ENCODE peak calls at places on chromosomes 6 and 20, in seven cellular contexts. K is lung; R is glutamatergic neuron; X is body of pancreas; D is choroid plexus epithelial cell; I is NCI-H1105; W is activated T-helper 1 cell treated with anti-CD3 and anti-CD28 coated beads, Interleukin-2, amount 50 U/mL, for 16 hours. L is an unnamed sample.

GRCh38 chr20:41004561-41005360 is 23.9 kb upstream of the TOP1 start:
- DNase-seq in D (peak; percentile 28), K (no peak), I (no peak), W (no peak), R (no peak), X (no peak), L (no peak)

GRCh38 chr6:169342655-169343054 is 89.0 kb upstream of the THBS2 start:
- DNase-seq in R (no peak), K (no peak), W (no peak), X (no peak), D (no peak), I (no peak), L (no peak)

GRCh38 chr6:136526196-136526930 is 23.9 kb downstream of the MAP7 start:
- DNase-seq in W (no peak), X (peak; percentile 17), R (peak; percentile 75), K (peak; percentile 47), D (peak; percentile 87), I (no peak), L (peak; percentile 60)

GRCh38 chr20:821083-822065 is 12.1 kb upstream of the FAM110A start:
- DNase-seq in K (no peak), X (no peak), D (no peak), W (no peak), R (no peak), I (no peak), L (no peak)

GRCh38 chr20:18729426-18729825 is 84.2 kb upstream of the SCP2D1 start:
- DNase-seq in R (no peak), X (no peak), I (no peak), D (no peak), K (no peak), W (no peak), L (no peak)

GRCh38 chr20:9609892-9610502 is 95.6 kb downstream of the LAMP5 start:
- DNase-seq in I (peak; percentile 68), K (peak; percentile 69), R (peak; percentile 58), D (peak; percentile 82), X (peak; percentile 72), W (no peak), L (peak; percentile 42)

GRCh38 chr20:63000958-63001357 is 5.8 kb downstream of the BHLHE23 start:
- DNase-seq in R (no peak), K (no peak), D (no peak), X (no peak), W (no peak), I (no peak), L (no peak)

GRCh38 chr20:768426-768978 is at the start of gene SLC52A3:
- DNase-seq in R (peak; percentile 38), W (no peak), I (no peak), X (peak; percentile 61), K (peak; percentile 71), D (no peak), L (no peak)

GRCh38 chr6:68054776-68055175 is 580.3 kb upstream of the ADGRB3 start:
- DNase-seq in I (no peak), X (no peak), R (no peak), K (no peak), D (peak; percentile 42), W (no peak), L (no peak)

GRCh38 chr6:161394437-161394836 is 120.6 kb upstream of the AGPAT4 start:
- DNase-seq in I (no peak), X (no peak), W (no peak), K (no peak), D (no peak), R (no peak), L (no peak)

GRCh38 chr6:73521351-73522254 is 771 bp upstream of the EEF1A1 start:
- DNase-seq in I (peak; percentile 76), W (peak; percentile 40), X (no peak), K (no peak), R (peak; percentile 87), D (peak; percentile 89), L (peak; percentile 48)

GRCh38 chr6:2763876-2764540 is 1.2 kb upstream of the WRNIP1 start:
- DNase-seq in W (no peak), D (no peak), R (no peak), I (no peak), K (no peak), X (no peak), L (no peak)

GRCh38 chr6:4351857-4352669 is 216.7 kb upstream of the ECI2 start:
- DNase-seq in I (no peak), R (no peak), D (peak; percentile 91), K (peak; percentile 50), X (peak; percentile 30), W (no peak), L (no peak)

GRCh38 chr6:3334579-3334978 is 75.8 kb downstream of the PSMG4 start:
- DNase-seq in W (no peak), I (peak; percentile 64), R (no peak), X (peak; percentile 95), K (no peak), D (no peak), L (no peak)

GRCh38 chr20:43968341-43968740 is 53.7 kb downstream of the TOX2 start:
- DNase-seq in W (no peak), D (no peak), I (no peak), X (no peak), K (no peak), R (no peak), L (no peak)

GRCh38 chr6:149922642-149923326 is at the start of gene RAET1G:
- DNase-seq in I (peak; percentile 73), R (peak; percentile 76), X (peak; percentile 82), W (peak; percentile 56), D (peak; percentile 97), K (peak; percentile 92), L (no peak)

GRCh38 chr6:137928286-137928685 is 61.2 kb downstream of the TNFAIP3 start:
- DNase-seq in I (no peak), X (no peak), D (no peak), W (no peak), R (no peak), K (no peak), L (no peak)

GRCh38 chr20:62617711-62618483 is 24.4 kb upstream of the SLCO4A1 start:
- DNase-seq in W (no peak), R (no peak), D (no peak), I (no peak), K (peak; percentile 59), X (no peak), L (no peak)

GRCh38 chr6:147881432-147881831 is 372.9 kb downstream of the SAMD5 start:
- DNase-seq in D (no peak), K (no peak), I (no peak), W (no peak), R (no peak), X (no peak), L (no peak)

GRCh38 chr6:11711644-11711993 is 67.0 kb downstream of the ADTRP start:
- DNase-seq in W (no peak), I (no peak), X (no peak), D (no peak), K (no peak), R (no peak), L (no peak)

GRCh38 chr6:69732045-69732444 is 64.8 kb downstream of the LMBRD1 start:
- DNase-seq in I (no peak), K (no peak), W (no peak), X (no peak), D (peak; percentile 11), R (no peak), L (no peak)

GRCh38 chr20:16256981-16257380 is 316.3 kb downstream of the KIF16B start:
- DNase-seq in D (no peak), K (no peak), R (no peak), I (no peak), W (no peak), X (no peak), L (peak; percentile 52)

GRCh38 chr6:155272353-155273222 is 8.8 kb downstream of the CLDN20 start:
- DNase-seq in K (no peak), D (peak; percentile 40), I (no peak), R (no peak), W (no peak), X (no peak), L (no peak)

GRCh38 chr6:84897874-84898635 is 133.7 kb upstream of the TBX18 start:
- DNase-seq in D (peak; percentile 91), K (no peak), I (no peak), X (no peak), W (no peak), R (no peak), L (no peak)

GRCh38 chr6:53326372-53327016 is 22.3 kb downstream of the ELOVL5 start:
- DNase-seq in W (no peak), R (no peak), K (no peak), D (peak; percentile 99), X (peak; percentile 15), I (no peak), L (no peak)

GRCh38 chr6:68238097-68238597 is 396.9 kb upstream of the ADGRB3 start:
- DNase-seq in W (no peak), D (peak; percentile 69), I (no peak), R (no peak), K (no peak), X (no peak), L (no peak)

GRCh38 chr6:101541873-101542272 is 148.4 kb downstream of the GRIK2 start:
- DNase-seq in I (no peak), K (no peak), X (no peak), D (no peak), R (no peak), W (no peak), L (no peak)

GRCh38 chr6:20084411-20084810 is 127.9 kb downstream of the MBOAT1 start:
- DNase-seq in W (no peak), X (no peak), R (no peak), K (no peak), D (no peak), I (no peak), L (no peak)